ENCODE peak calls at places on chromosomes 13 and 19, in nine cellular contexts. T, H, W, E, N, M, I, D and J are unnamed samples.

GRCh38 chr13:92991687-92992086 is 234.9 kb upstream of the GPC6 start:
- DNase-seq in T (no peak), M (no peak), D (no peak), H (no peak), I (no peak), N (no peak), E (no peak), W (no peak), J (no peak)

GRCh38 chr13:60397693-60398437 is 845 bp downstream of the TDRD3 start:
- DNase-seq in T (peak), E (peak), M (peak), H (peak), W (peak), I (peak), N (no peak), D (peak), J (no peak)

GRCh38 chr13:83499286-83499685 is 383.0 kb downstream of the SLITRK1 start:
- DNase-seq in H (no peak), D (no peak), N (no peak), M (no peak), T (no peak), W (no peak), E (no peak), I (no peak), J (no peak)

GRCh38 chr13:30129411-30129810 is 177.9 kb downstream of the KATNAL1 start:
- DNase-seq in W (no peak), M (no peak), T (no peak), N (no peak), H (no peak), E (no peak), I (no peak), D (no peak), J (no peak)

GRCh38 chr13:52849727-52850395 is 1.4 kb upstream of the PCDH8 start:
- DNase-seq in D (no peak), T (no peak), H (no peak), N (peak), I (no peak), W (no peak), M (no peak), E (no peak), J (no peak)

GRCh38 chr13:80508031-80508430 is 167.1 kb upstream of the SPRY2 start:
- DNase-seq in H (no peak), E (no peak), W (no peak), D (no peak), M (no peak), I (no peak), N (no peak), T (no peak), J (no peak)

GRCh38 chr19:18203408-18203862 is 407 bp downstream of the RAB3A start:
- DNase-seq in N (no peak), I (no peak), D (peak), H (no peak), E (no peak), M (no peak), T (no peak), W (no peak), J (no peak)

GRCh38 chr19:17005000-17005399 is 21.6 kb downstream of the CPAMD8 start:
- DNase-seq in T (no peak), H (no peak), E (no peak), W (no peak), D (no peak), I (no peak), N (no peak), M (no peak), J (no peak)

GRCh38 chr19:51468545-51468920 is 9.8 kb upstream of the CEACAM18 start:
- DNase-seq in I (no peak), T (no peak), H (no peak), N (no peak), D (no peak), M (no peak), E (no peak), W (no peak), J (no peak)

GRCh38 chr19:50492303-50493052 is 15.8 kb upstream of the GARIN5A start:
- DNase-seq in I (no peak), E (no peak), T (no peak), D (no peak), M (no peak), H (no peak), N (no peak), W (no peak), J (no peak)

GRCh38 chr19:39409207-39409885 is 2.7 kb downstream of the ZFP36 start:
- DNase-seq in M (peak), H (peak), N (peak), W (peak), I (peak), E (peak), D (peak), T (peak), J (peak)

GRCh38 chr13:32428581-32429072 is 697 bp upstream of the N4BP2L1 start:
- DNase-seq in D (no peak), W (no peak), H (no peak), M (no peak), I (no peak), E (no peak), T (no peak), N (no peak), J (no peak)